ENCODE peak calls at places on chromosomes 16 and 17, in nine cellular contexts. K is aorta; U is mesenchymal stem cell; F is esophagus squamous epithelium; X is cardiac muscle cell; D is adrenal gland; A is neuronal stem cell; N is effector memory CD4-positive, alpha-beta T cell; P is lower lobe of right lung. M is an unnamed sample.

GRCh38 chr17:2782030-2782429 is 14.2 kb upstream of the RAP1GAP2 start:
- DNase-seq in K (no peak), U (no peak), F (no peak), X (peak; percentile 57), D (no peak), A (no peak), N (no peak), P (peak; percentile 59), M (no peak)

GRCh38 chr17:46768540-46768870 is 50.0 kb downstream of the WNT3 start:
- DNase-seq in K (no peak), U (no peak), F (no peak), X (no peak), D (no peak), A (no peak), N (no peak), P (no peak), M (no peak)

GRCh38 chr16:57773680-57774295 is 28.5 kb downstream of the KIFC3 start:
- DNase-seq in K (no peak), U (peak; percentile 37), F (no peak), X (no peak), D (no peak), A (no peak), N (no peak), P (no peak), M (no peak)

GRCh38 chr16:66481081-66481942 is 54.2 kb downstream of the BEAN1 start:
- DNase-seq in K (no peak), U (no peak), F (no peak), X (no peak), D (peak; percentile 45), A (no peak), N (no peak), P (no peak), M (no peak)

GRCh38 chr17:77923776-77924513 is 34.6 kb upstream of the TNRC6C start:
- DNase-seq in K (no peak), U (no peak), F (no peak), X (no peak), D (no peak), A (no peak), N (no peak), P (no peak), M (no peak)

GRCh38 chr17:75065562-75066151 is 18.6 kb downstream of the KCTD2 start:
- DNase-seq in K (no peak), U (peak; percentile 46), F (no peak), X (no peak), D (no peak), A (no peak), N (no peak), P (no peak), M (no peak)

GRCh38 chr17:57349533-57350227 is 93.4 kb downstream of the MSI2 start:
- DNase-seq in K (no peak), U (no peak), F (no peak), X (no peak), D (peak; percentile 41), A (no peak), N (no peak), P (no peak), M (peak; percentile 14)

GRCh38 chr16:54648575-54648974 is 282.1 kb upstream of the IRX5 start:
- DNase-seq in K (no peak), U (no peak), F (no peak), X (no peak), D (no peak), A (no peak), N (no peak), P (no peak), M (no peak)

GRCh38 chr17:68260051-68260762 is 12.4 kb downstream of the AMZ2 start:
- DNase-seq in K (no peak), U (peak; percentile 19), F (no peak), X (no peak), D (no peak), A (no peak), N (no peak), P (no peak), M (no peak)

GRCh38 chr17:57875109-57876022 is 25.5 kb upstream of the MRPS23 start:
- DNase-seq in K (peak; percentile 94), U (peak; percentile 99), F (no peak), X (peak; percentile 99), D (peak; percentile 96), A (peak; percentile 56), N (no peak), P (peak; percentile 84), M (peak; percentile 94)

GRCh38 chr16:75506107-75506506 is 10.9 kb upstream of the CHST6 start:
- DNase-seq in K (no peak), U (no peak), F (no peak), X (no peak), D (no peak), A (no peak), N (no peak), P (no peak), M (no peak)

GRCh38 chr17:50055426-50056216 is at the start of gene ITGA3:
- DNase-seq in K (peak; percentile 90), U (peak; percentile 93), F (no peak), X (peak; percentile 87), D (peak; percentile 94), A (peak; percentile 81), N (peak; percentile 49), P (peak; percentile 90), M (peak; percentile 50)
- H3K27ac ChIP-seq in K (peak within 1 kb of the TSS; percentile 95), U (peak within 1 kb of the TSS; percentile 96), F (peak within 1 kb of the TSS; percentile 93), X (peak within 1 kb of the TSS; percentile 18), D (peak within 1 kb of the TSS; percentile 87), A (no peak within 1 kb of the TSS), N (peak within 1 kb of the TSS; percentile 52), P (peak within 1 kb of the TSS; percentile 96), M (no peak within 1 kb of the TSS)

GRCh38 chr17:82783498-82783897 is 31.6 kb downstream of the TBCD start:
- DNase-seq in K (no peak), U (no peak), F (no peak), X (no peak), D (no peak), A (no peak), N (no peak), P (no peak), M (no peak)
- H3K4me1 ChIP-seq in K (no peaks in the 10 kb centered on the region), U (peaks cover 10% of the 10 kb centered on the region), F (peaks cover 24% of the 10 kb centered on the region), X (peaks cover 4% of the 10 kb centered on the region), D (no peaks in the 10 kb centered on the region), A (peaks cover 2% of the 10 kb centered on the region), N (no peaks in the 10 kb centered on the region), P (peaks cover 7% of the 10 kb centered on the region), M (no peaks in the 10 kb centered on the region)

GRCh38 chr17:41678907-41679739 is 9.6 kb upstream of the EIF1 start:
- DNase-seq in K (no peak), U (peak; percentile 82), F (no peak), X (peak; percentile 66), D (no peak), A (no peak), N (peak; percentile 41), P (no peak), M (peak; percentile 49)

GRCh38 chr17:41678411-41678906 is 10.2 kb upstream of the EIF1 start:
- DNase-seq in K (no peak), U (peak; percentile 75), F (no peak), X (no peak), D (no peak), A (no peak), N (no peak), P (no peak), M (no peak)

GRCh38 chr17:41681776-41682175 is 6.9 kb upstream of the EIF1 start:
- DNase-seq in K (no peak), U (no peak), F (no peak), X (no peak), D (no peak), A (no peak), N (no peak), P (no peak), M (no peak)

GRCh38 chr17:41680426-41681040 is 8.2 kb upstream of the EIF1 start:
- DNase-seq in K (no peak), U (no peak), F (no peak), X (no peak), D (no peak), A (no peak), N (no peak), P (no peak), M (no peak)

GRCh38 chr17:41679740-41680425 is 8.8 kb upstream of the EIF1 start:
- DNase-seq in K (no peak), U (no peak), F (no peak), X (no peak), D (no peak), A (no peak), N (no peak), P (no peak), M (no peak)
- H3K27ac ChIP-seq in K (no peak overlapping the region), U (no peak overlapping the region), F (peak overlapping the region; percentile 93), X (no peak overlapping the region), D (no peak overlapping the region), A (no peak overlapping the region), N (peak overlapping the region; percentile 80), P (peak overlapping the region; percentile 82), M (no peak overlapping the region)

GRCh38 chr16:14569213-14569612 is 60.8 kb downstream of the PARN start:
- DNase-seq in K (no peak), U (no peak), F (no peak), X (no peak), D (no peak), A (no peak), N (no peak), P (no peak), M (no peak)

GRCh38 chr16:14565688-14566025 is 64.4 kb downstream of the PARN start:
- DNase-seq in K (no peak), U (no peak), F (no peak), X (no peak), D (no peak), A (no peak), N (no peak), P (no peak), M (no peak)

GRCh38 chr16:14564323-14564722 is 65.7 kb downstream of the PARN start:
- DNase-seq in K (no peak), U (no peak), F (no peak), X (no peak), D (no peak), A (no peak), N (no peak), P (no peak), M (no peak)

GRCh38 chr16:14564881-14565687 is 65.0 kb downstream of the PARN start:
- DNase-seq in K (no peak), U (no peak), F (no peak), X (peak; percentile 57), D (no peak), A (no peak), N (no peak), P (no peak), M (peak; percentile 42)

DNA sequence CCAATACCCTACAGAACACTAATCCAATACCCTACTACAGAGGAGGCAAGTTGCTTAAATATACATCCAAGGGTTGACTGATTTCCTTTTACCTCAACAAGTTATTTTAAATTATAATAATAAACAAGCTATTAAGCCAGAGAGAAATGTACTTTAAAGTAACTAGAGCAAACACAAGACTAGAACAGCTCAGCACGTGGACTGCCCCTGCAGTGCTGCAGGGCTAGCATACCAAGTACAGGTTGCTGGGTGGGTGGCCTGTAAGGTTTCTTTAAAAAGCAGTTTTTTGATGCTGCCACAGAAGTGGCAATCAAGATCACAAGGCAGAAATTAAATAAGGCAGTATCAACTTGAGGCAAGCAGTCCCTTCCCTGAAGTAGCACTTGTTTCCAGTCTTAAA is 63.5 kb downstream of the PARN start:
- DNase-seq in K (no peak), U (no peak), F (no peak), X (no peak), D (no peak), A (no peak), N (no peak), P (no peak), M (no peak)
- H3K4me1 ChIP-seq in K (no peaks in the 10 kb centered on the region), U (peaks cover 4% of the 10 kb centered on the region), F (peaks cover 23% of the 10 kb centered on the region), X (no peaks in the 10 kb centered on the region), D (peaks cover 22% of the 10 kb centered on the region), A (no peaks in the 10 kb centered on the region), N (no peaks in the 10 kb centered on the region), P (peaks cover 38% of the 10 kb centered on the region), M (peaks cover 21% of the 10 kb centered on the region)